ENCODE peak calls at places on chromosome 7, in seven cellular contexts. I, V, R, J, O, W and T are unnamed samples.

GRCh38 chr7:127396184-127396583 is 3.7 kb upstream of the ZNF800 start:
- DNase-seq in I (no peak), V (no peak), R (no peak), J (no peak), O (no peak), W (peak; percentile 16), T (no peak)

GRCh38 chr7:13989944-13990295 is 454 bp upstream of the ETV1 start:
- DNase-seq in I (no peak), V (no peak), R (no peak), J (no peak), O (no peak), W (no peak), T (no peak)

GRCh38 chr7:2993396-2993795 is 50.3 kb downstream of the CARD11 start:
- DNase-seq in I (no peak), V (no peak), R (no peak), J (no peak), O (no peak), W (no peak), T (no peak)

GRCh38 chr7:27617651-27618381 is 44.9 kb downstream of the HIBADH start:
- DNase-seq in I (no peak), V (no peak), R (no peak), J (no peak), O (no peak), W (no peak), T (no peak)

GRCh38 chr7:90655566-90655965 is 59.4 kb downstream of the CDK14 start:
- DNase-seq in I (peak; percentile 85), V (no peak), R (no peak), J (no peak), O (peak; percentile 86), W (no peak), T (no peak)

GRCh38 chr7:47940482-47941001 is 7.7 kb downstream of the PKD1L1 start:
- DNase-seq in I (no peak), V (no peak), R (no peak), J (no peak), O (peak; percentile 16), W (peak; percentile 48), T (no peak)

GRCh38 chr7:68321076-68321639 is 1277.1 kb upstream of the AUTS2 start:
- DNase-seq in I (peak; percentile 33), V (no peak), R (no peak), J (no peak), O (peak; percentile 72), W (no peak), T (no peak)

GRCh38 chr7:131222171-131222570 is 105.5 kb upstream of the MKLN1 start:
- DNase-seq in I (no peak), V (no peak), R (no peak), J (no peak), O (no peak), W (no peak), T (no peak)

GRCh38 chr7:50644586-50644985 is 79.4 kb upstream of the DDC start:
- DNase-seq in I (no peak), V (no peak), R (no peak), J (no peak), O (no peak), W (no peak), T (no peak)

GRCh38 chr7:94907420-94908203 is at the start of gene PPP1R9A:
- DNase-seq in I (peak; percentile 19), V (peak; percentile 87), R (no peak), J (no peak), O (peak; percentile 73), W (peak; percentile 68), T (peak; percentile 86)

GRCh38 chr7:64887756-64888508 is 15.1 kb upstream of the ZNF273 start:
- DNase-seq in I (no peak), V (peak; percentile 33), R (no peak), J (no peak), O (no peak), W (peak; percentile 96), T (peak; percentile 79)